ENCODE peak calls at places on chromosomes 7 and 10, in nine cellular contexts. I is AG10803, W is fibroblast of lung, R is right lobe of liver, A is fibroblast of mammary gland, V is spleen, M is AG09309, Y is lower lobe of right lung, N is skeletal muscle cell. U is an unnamed sample.
A peak's percentile ranks its signal among the peaks of the same experiment; 100 is the strongest.

GRCh38 chr10:21993360-21994001 is 10.0 kb downstream of the DNAJC1 start:
- DNase-seq in I (peak; percentile 31), W (no peak), R (no peak), A (peak; percentile 53), V (no peak), M (no peak), Y (no peak), N (no peak), U (no peak)

GRCh38 chr7:2775376-2775775 is 68.7 kb downstream of the GNA12 start:
- DNase-seq in I (no peak), W (no peak), R (no peak), A (no peak), V (no peak), M (no peak), Y (no peak), N (no peak), U (no peak)

GRCh38 chr7:30813466-30813865 is 42.2 kb downstream of the MINDY4 start:
- DNase-seq in I (no peak), W (no peak), R (no peak), A (no peak), V (no peak), M (no peak), Y (no peak), N (no peak), U (peak; percentile 86)

GRCh38 chr7:157699357-157700013 is 362.7 kb downstream of the DNAJB6 start:
- DNase-seq in I (no peak), W (no peak), R (no peak), A (no peak), V (peak; percentile 53), M (no peak), Y (peak; percentile 10), N (no peak), U (peak; percentile 61)

GRCh38 chr10:125060851-125061556 is 99.4 kb downstream of the CTBP2 start:
- DNase-seq in I (peak; percentile 95), W (peak; percentile 80), R (peak; percentile 85), A (peak; percentile 78), V (peak; percentile 91), M (peak; percentile 81), Y (peak; percentile 91), N (no peak), U (peak; percentile 94)

GRCh38 chr10:35507519-35508109 is 97.5 kb upstream of the GJD4 start:
- DNase-seq in I (peak; percentile 5), W (no peak), R (no peak), A (no peak), V (no peak), M (no peak), Y (no peak), N (no peak), U (no peak)

GRCh38 chr7:93053209-93053945 is 64.4 kb downstream of the SAMD9 start:
- DNase-seq in I (no peak), W (no peak), R (no peak), A (no peak), V (no peak), M (no peak), Y (no peak), N (no peak), U (no peak)

GRCh38 chr7:111150709-111151108 is 59.8 kb downstream of the LRRN3 start:
- DNase-seq in I (no peak), W (no peak), R (no peak), A (no peak), V (no peak), M (no peak), Y (no peak), N (no peak), U (no peak)

GRCh38 chr7:30661926-30662325 is 20.3 kb downstream of the CRHR2 start:
- DNase-seq in I (no peak), W (no peak), R (peak; percentile 22), A (no peak), V (peak; percentile 53), M (no peak), Y (no peak), N (no peak), U (peak; percentile 6)

GRCh38 chr7:86786376-86786775 is 142.7 kb downstream of the GRM3 start:
- DNase-seq in I (no peak), W (no peak), R (no peak), A (no peak), V (peak; percentile 70), M (no peak), Y (no peak), N (no peak), U (no peak)

GRCh38 chr10:127776816-127777215 is 39.8 kb downstream of the FOXI2 start:
- DNase-seq in I (no peak), W (no peak), R (no peak), A (no peak), V (no peak), M (no peak), Y (no peak), N (no peak), U (no peak)

GRCh38 chr10:127694580-127695193 is 42.3 kb upstream of the FOXI2 start:
- DNase-seq in I (no peak), W (no peak), R (no peak), A (peak; percentile 9), V (no peak), M (no peak), Y (peak; percentile 66), N (no peak), U (no peak)

GRCh38 chr7:90563286-90563685 is 32.8 kb upstream of the CDK14 start:
- DNase-seq in I (peak; percentile 76), W (no peak), R (no peak), A (no peak), V (no peak), M (peak; percentile 73), Y (no peak), N (no peak), U (no peak)

GRCh38 chr10:115092555-115093285 is 445 bp upstream of the ATRNL1 start:
- DNase-seq in I (peak; percentile 12), W (peak; percentile 42), R (no peak), A (peak; percentile 14), V (peak; percentile 75), M (peak; percentile 5), Y (no peak), N (no peak), U (peak; percentile 80)

GRCh38 chr10:114389429-114389828 is 14.9 kb downstream of the AFAP1L2 start:
- DNase-seq in I (no peak), W (peak; percentile 87), R (no peak), A (peak; percentile 66), V (no peak), M (no peak), Y (no peak), N (no peak), U (no peak)

GRCh38 chr7:44969701-44970494 is 8.9 kb downstream of the MYO1G start:
- DNase-seq in I (no peak), W (no peak), R (no peak), A (no peak), V (peak; percentile 66), M (no peak), Y (no peak), N (no peak), U (peak; percentile 59)

GRCh38 chr10:112956631-112957350 is 6.7 kb downstream of the TCF7L2 start:
- DNase-seq in I (no peak), W (peak; percentile 47), R (no peak), A (no peak), V (no peak), M (no peak), Y (no peak), N (no peak), U (no peak)
- H3K4me3 ChIP-seq in I (no peak overlapping the region), W (no peak overlapping the region), R (no peak overlapping the region), A (no peak overlapping the region), V (no peak overlapping the region), M (no peak overlapping the region), Y (no peak overlapping the region), N (no peak overlapping the region), U (no peak overlapping the region)

GRCh38 chr7:42227931-42228591 is 8.9 kb downstream of the GLI3 start:
- DNase-seq in I (no peak), W (peak; percentile 64), R (no peak), A (peak; percentile 49), V (no peak), M (no peak), Y (no peak), N (no peak), U (peak; percentile 83)
- H3K4me3 ChIP-seq in I (peak overlapping the region; percentile 35), W (peak overlapping the region; percentile 47), R (peak overlapping the region; percentile 6), A (peak overlapping the region; percentile 38), V (no peak overlapping the region), M (peak overlapping the region; percentile 29), Y (peak overlapping the region; percentile 47), N (peak overlapping the region; percentile 34), U (peak overlapping the region; percentile 86)

DNA sequence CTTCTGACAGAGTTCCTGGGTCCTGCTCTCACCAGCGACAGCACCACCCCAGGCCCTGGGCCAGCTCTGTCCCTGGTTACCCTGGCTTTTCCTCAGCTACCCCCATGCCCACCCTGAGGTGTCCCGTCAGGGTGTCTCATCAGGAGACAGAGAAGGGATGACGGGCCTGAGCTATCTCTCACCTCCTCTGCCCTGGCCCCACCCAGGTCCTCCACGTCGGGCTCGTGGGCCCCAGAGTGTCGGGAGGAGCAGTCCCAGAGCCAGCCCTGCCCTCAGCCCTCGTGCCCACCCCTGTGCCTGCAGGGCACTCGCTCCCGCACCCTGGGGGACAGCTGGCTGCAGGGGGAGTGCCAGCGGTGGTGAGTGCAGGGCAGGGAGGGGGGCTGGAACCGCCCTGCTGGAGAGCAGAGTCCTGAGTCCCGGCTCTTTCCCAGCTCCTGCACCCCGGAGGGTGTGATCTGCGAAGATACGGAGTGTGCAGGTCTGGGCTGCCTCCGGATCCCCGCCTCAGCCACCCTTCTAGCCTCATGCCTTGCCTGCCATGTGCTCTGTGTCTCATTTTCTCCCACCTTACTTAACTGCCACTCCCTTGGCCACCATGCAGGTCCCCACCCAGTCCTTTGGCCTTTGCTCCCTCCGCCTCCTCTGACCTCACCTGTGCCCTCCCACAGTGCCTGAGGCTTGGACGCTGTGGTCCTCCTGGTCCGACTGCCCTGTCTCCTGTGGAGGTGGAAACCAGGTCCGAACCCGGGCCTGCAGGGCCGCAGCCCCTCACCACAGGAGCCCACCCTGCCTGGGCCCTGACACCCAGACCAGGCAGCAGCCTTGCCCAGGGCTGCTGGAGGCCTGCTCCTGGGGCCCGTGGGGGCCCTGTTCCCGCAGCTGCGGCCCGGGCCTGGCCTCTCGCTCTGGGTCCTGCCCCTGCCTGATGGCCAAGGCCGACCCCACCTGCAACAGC is 16.7 kb upstream of the ZNF862 start:
- DNase-seq in I (no peak), W (no peak), R (peak; percentile 77), A (no peak), V (peak; percentile 72), M (no peak), Y (peak; percentile 42), N (no peak), U (peak; percentile 42)
- H3K4me3 ChIP-seq in I (no peak overlapping the region), W (no peak overlapping the region), R (peak overlapping the region; percentile 16), A (no peak overlapping the region), V (no peak overlapping the region), M (no peak overlapping the region), Y (no peak overlapping the region), N (no peak overlapping the region), U (no peak overlapping the region)

GRCh38 chr7:141014091-141014490 is 661 bp downstream of the MRPS33 start:
- DNase-seq in I (peak; percentile 55), W (peak; percentile 41), R (no peak), A (peak; percentile 26), V (no peak), M (no peak), Y (no peak), N (no peak), U (no peak)

GRCh38 chr7:141013345-141013715 is 1.4 kb downstream of the MRPS33 start:
- DNase-seq in I (no peak), W (no peak), R (no peak), A (no peak), V (no peak), M (no peak), Y (no peak), N (no peak), U (no peak)

GRCh38 chr7:141011443-141011842 is 3.3 kb downstream of the MRPS33 start:
- DNase-seq in I (no peak), W (no peak), R (no peak), A (no peak), V (no peak), M (no peak), Y (no peak), N (no peak), U (no peak)

GRCh38 chr7:141012044-141012685 is 2.6 kb downstream of the MRPS33 start:
- DNase-seq in I (peak; percentile 56), W (peak; percentile 41), R (no peak), A (peak; percentile 69), V (peak; percentile 78), M (peak; percentile 17), Y (peak; percentile 49), N (peak; percentile 12), U (peak; percentile 72)

GRCh38 chr7:141012696-141013344 is 1.9 kb downstream of the MRPS33 start:
- DNase-seq in I (no peak), W (peak; percentile 4), R (no peak), A (peak; percentile 48), V (no peak), M (no peak), Y (no peak), N (no peak), U (no peak)
- H3K4me3 ChIP-seq in I (no peak overlapping the region), W (no peak overlapping the region), R (no peak overlapping the region), A (no peak overlapping the region), V (no peak overlapping the region), M (no peak overlapping the region), Y (no peak overlapping the region), N (no peak overlapping the region), U (no peak overlapping the region)

U was measured in aorta.